ENCODE peak calls at places on chromosomes 12 and 14, in eight cellular contexts. W, O, E, U, Z, V, S and P are unnamed samples.

GRCh38 chr12:34403706-34404376 is 381.5 kb downstream of the ALG10 start:
- DNase-seq in V (no peak), S (peak), O (no peak), Z (no peak), U (no peak), W (no peak), E (no peak), P (peak)

GRCh38 chr14:92258934-92259333 is 64.0 kb upstream of the SLC24A4 start:
- DNase-seq in W (no peak), U (no peak), Z (no peak), V (no peak), S (no peak), E (no peak), O (no peak), P (no peak)

GRCh38 chr14:92173668-92174067 is 51.9 kb downstream of the CPSF2 start:
- DNase-seq in V (no peak), O (no peak), E (no peak), U (no peak), W (no peak), S (no peak), Z (peak), P (no peak)

GRCh38 chr12:30687265-30687986 is 8.2 kb downstream of the IPO8 start:
- DNase-seq in V (no peak), W (no peak), E (peak), S (no peak), Z (peak), U (no peak), O (no peak), P (no peak)

GRCh38 chr14:100902792-100903191 is 730 bp downstream of the RTL1 start:
- DNase-seq in O (no peak), U (no peak), Z (no peak), S (no peak), E (no peak), W (no peak), V (no peak), P (no peak)

GRCh38 chr12:59792647-59793046 is 196.8 kb downstream of the SLC16A7 start:
- DNase-seq in U (no peak), O (no peak), Z (no peak), S (no peak), W (no peak), V (no peak), E (no peak), P (no peak)

GRCh38 chr12:64404470-64405446 is 566 bp downstream of the XPOT start:
- DNase-seq in Z (peak), E (peak), W (peak), U (no peak), V (no peak), O (peak), S (peak), P (peak)

GRCh38 chr14:37223947-37224474 is 26.3 kb downstream of the MIPOL1 start:
- DNase-seq in E (no peak), O (no peak), U (no peak), V (no peak), Z (no peak), W (no peak), S (no peak), P (no peak)

GRCh38 chr14:24224618-24225071 is 7.5 kb downstream of the NEDD8 start:
- DNase-seq in U (no peak), O (no peak), S (no peak), W (peak), E (peak), V (no peak), Z (peak), P (no peak)

GRCh38 chr14:73489481-73490175 is 1.1 kb upstream of the RIOX1 start:
- DNase-seq in V (no peak), E (no peak), S (no peak), U (no peak), W (no peak), Z (no peak), O (no peak), P (no peak)

GRCh38 chr12:85280138-85280983 is at the start of gene ALX1:
- DNase-seq in O (peak), S (no peak), Z (peak), W (no peak), E (peak), U (peak), V (peak), P (peak)

GRCh38 chr12:93571854-93572711 is at the start of gene SOCS2:
- DNase-seq in O (peak), Z (peak), W (no peak), V (peak), U (peak), S (peak), E (no peak), P (peak)

GRCh38 chr14:20802341-20803084 is at the start of gene RNASE1:
- DNase-seq in S (no peak), O (no peak), V (no peak), W (no peak), U (no peak), E (peak), Z (no peak), P (no peak)

GRCh38 chr12:101407054-101407437 is 526 bp downstream of the ARL1 start:
- DNase-seq in V (no peak), O (no peak), U (no peak), S (peak), E (no peak), W (peak), Z (no peak), P (no peak)

GRCh38 chr12:58757422-58757821 is 162.9 kb downstream of the LRIG3 start:
- DNase-seq in V (no peak), O (no peak), E (peak), W (peak), U (no peak), Z (peak), S (no peak), P (no peak)

GRCh38 chr12:122740351-122740750 is 9.7 kb upstream of the HCAR1 start:
- DNase-seq in Z (no peak), O (no peak), V (no peak), W (no peak), S (no peak), E (no peak), U (no peak), P (no peak)

GRCh38 chr12:99259040-99259934 is 388.3 kb upstream of the GARIN6 start:
- DNase-seq in S (no peak), V (no peak), W (no peak), O (peak), U (no peak), E (peak), Z (peak), P (no peak)

GRCh38 chr12:131349397-131350127 is 361.3 kb upstream of the SFSWAP start:
- DNase-seq in E (no peak), O (no peak), W (no peak), U (no peak), Z (no peak), S (no peak), V (no peak), P (no peak)

GRCh38 chr12:128290938-128291337 is 24.0 kb downstream of the TMEM132C start:
- DNase-seq in W (no peak), V (no peak), S (no peak), O (no peak), E (no peak), U (no peak), Z (no peak), P (no peak)

GRCh38 chr12:90043264-90043663 is 334.6 kb upstream of the ATP2B1 start:
- DNase-seq in U (no peak), S (no peak), Z (peak), E (peak), V (no peak), O (no peak), W (no peak), P (no peak)

GRCh38 chr12:121762269-121762668 is 31.2 kb downstream of the RHOF start:
- DNase-seq in S (no peak), U (no peak), V (no peak), O (no peak), Z (peak), E (peak), W (no peak), P (no peak)

GRCh38 chr12:121823727-121824115 is 19.9 kb downstream of the SETD1B start:
- DNase-seq in W (no peak), Z (no peak), E (no peak), S (no peak), O (no peak), U (no peak), V (no peak), P (no peak)

GRCh38 chr14:99654235-99655000 is 9.5 kb downstream of the HHIPL1 start:
- DNase-seq in U (no peak), Z (peak), O (no peak), E (peak), V (no peak), W (peak), S (peak), P (no peak)

GRCh38 chr12:108611884-108612415 is 14.1 kb upstream of the TMEM119 start:
- DNase-seq in E (peak), W (no peak), V (peak), U (peak), S (no peak), Z (peak), O (peak), P (peak)

GRCh38 chr12:117208206-117208605 is 17.9 kb upstream of the FBXO21 start:
- DNase-seq in Z (no peak), U (no peak), E (no peak), V (no peak), S (no peak), W (no peak), O (no peak), P (no peak)

DNA sequence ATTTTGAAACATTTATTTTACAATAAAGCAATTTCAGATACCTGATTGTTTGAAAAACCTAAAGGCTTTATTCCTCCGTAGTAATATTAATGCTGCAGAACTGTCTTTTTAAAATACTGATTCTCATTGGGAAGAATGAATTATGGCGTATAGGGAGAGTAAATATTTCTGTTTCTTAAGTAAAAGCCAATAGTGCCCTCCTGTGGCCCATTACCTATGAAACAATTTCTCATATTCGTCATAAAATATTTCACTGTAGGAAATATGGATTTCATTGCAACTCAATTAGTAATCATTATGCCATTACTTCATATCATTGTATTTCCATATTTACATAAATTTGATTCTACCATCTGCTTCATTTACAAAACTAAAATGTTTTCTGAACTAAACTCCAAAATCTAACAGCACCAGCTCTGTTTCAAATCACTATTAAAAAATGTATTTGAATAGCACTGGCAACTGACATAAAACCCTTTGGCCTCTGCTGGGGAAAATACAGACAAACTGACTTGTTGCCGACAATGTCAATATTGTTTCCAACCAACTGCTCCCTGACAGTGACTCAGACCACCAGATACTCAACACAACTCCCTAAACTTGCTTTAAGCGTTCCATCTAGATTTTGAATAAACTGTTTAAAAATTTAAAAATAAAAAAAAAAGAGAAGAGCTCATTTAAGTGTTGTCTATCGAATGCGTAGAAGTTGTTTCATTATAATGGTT is 290.3 kb downstream of the NAV3 start:
- DNase-seq in W (no peak), E (peak), U (no peak), S (no peak), Z (peak), V (peak), O (no peak), P (no peak)
- TF ChIP-seq CTCF in W (peak), E (peak), U (no peak), S (peak), Z (peak), V (no peak), O (peak), P (no peak)

GRCh38 chr12:107134558-107134957 is 41.2 kb upstream of the CRY1 start:
- DNase-seq in V (peak), W (no peak), U (no peak), Z (no peak), S (no peak), E (no peak), O (no peak), P (peak)
- TF ChIP-seq CTCF in V (peak), W (peak), U (no peak), Z (no peak), S (no peak), E (peak), O (peak), P (peak)

GRCh38 chr12:55739025-55739378 is 3.9 kb upstream of the GDF11 start:
- DNase-seq in O (no peak), S (no peak), W (no peak), U (no peak), V (no peak), E (no peak), Z (no peak), P (no peak)
- TF ChIP-seq CTCF in O (no peak), S (no peak), W (no peak), U (no peak), V (peak), E (no peak), Z (no peak), P (peak)

GRCh38 chr14:80927385-80927989 is 14.1 kb downstream of the CEP128 start:
- DNase-seq in S (no peak), U (no peak), E (no peak), V (no peak), W (no peak), O (no peak), Z (no peak), P (no peak)
- TF ChIP-seq CTCF in S (no peak), U (no peak), E (no peak), V (no peak), W (peak), O (no peak), Z (peak), P (peak)

GRCh38 chr14:52650774-52651173 is 44.6 kb downstream of the ERO1A start:
- DNase-seq in O (no peak), V (no peak), E (no peak), U (no peak), W (no peak), Z (no peak), S (no peak), P (no peak)
- TF ChIP-seq CTCF in O (no peak), V (no peak), E (peak), U (no peak), W (no peak), Z (no peak), S (no peak), P (no peak)

DNA sequence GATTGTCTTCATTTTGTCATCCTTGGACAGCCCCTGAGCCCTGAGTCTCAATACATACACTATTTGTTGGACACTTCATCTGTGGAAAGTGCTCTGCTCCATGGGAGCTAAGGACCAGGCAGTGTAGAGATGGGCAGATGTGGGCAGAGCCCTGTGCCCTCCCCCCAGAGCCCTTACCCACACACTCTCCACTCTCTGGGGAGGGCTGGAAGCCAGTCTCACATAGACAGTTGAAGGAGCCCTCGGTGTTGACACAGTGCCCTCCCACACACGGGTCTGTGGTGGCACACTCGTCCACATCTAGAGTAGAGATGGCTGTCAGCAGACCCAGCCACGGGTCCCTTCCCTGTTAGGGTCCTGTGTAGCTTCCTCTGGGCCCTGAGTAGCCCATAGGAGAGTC is 14.2 kb downstream of the ISCA2 start:
- DNase-seq in E (no peak), V (no peak), S (no peak), Z (no peak), U (no peak), O (no peak), W (no peak), P (no peak)
- TF ChIP-seq CTCF in E (no peak), V (no peak), S (no peak), Z (no peak), U (no peak), O (no peak), W (no peak), P (no peak)

GRCh38 chr14:58278177-58278576 is 20.2 kb upstream of the ARID4A start:
- DNase-seq in E (no peak), W (no peak), S (no peak), V (no peak), Z (no peak), O (no peak), U (no peak), P (no peak)

GRCh38 chr14:58275527-58276190 is 22.7 kb upstream of the ARID4A start:
- DNase-seq in Z (no peak), O (no peak), W (no peak), S (no peak), U (no peak), E (no peak), V (no peak), P (no peak)

GRCh38 chr14:58270628-58271027 is 26.0 kb downstream of the PSMA3 start:
- DNase-seq in Z (peak), W (no peak), V (no peak), E (no peak), O (no peak), S (no peak), U (no peak), P (no peak)

GRCh38 chr14:58276208-58276607 is 22.1 kb upstream of the ARID4A start:
- DNase-seq in V (no peak), Z (no peak), S (no peak), U (no peak), O (no peak), W (no peak), E (no peak), P (no peak)

DNA sequence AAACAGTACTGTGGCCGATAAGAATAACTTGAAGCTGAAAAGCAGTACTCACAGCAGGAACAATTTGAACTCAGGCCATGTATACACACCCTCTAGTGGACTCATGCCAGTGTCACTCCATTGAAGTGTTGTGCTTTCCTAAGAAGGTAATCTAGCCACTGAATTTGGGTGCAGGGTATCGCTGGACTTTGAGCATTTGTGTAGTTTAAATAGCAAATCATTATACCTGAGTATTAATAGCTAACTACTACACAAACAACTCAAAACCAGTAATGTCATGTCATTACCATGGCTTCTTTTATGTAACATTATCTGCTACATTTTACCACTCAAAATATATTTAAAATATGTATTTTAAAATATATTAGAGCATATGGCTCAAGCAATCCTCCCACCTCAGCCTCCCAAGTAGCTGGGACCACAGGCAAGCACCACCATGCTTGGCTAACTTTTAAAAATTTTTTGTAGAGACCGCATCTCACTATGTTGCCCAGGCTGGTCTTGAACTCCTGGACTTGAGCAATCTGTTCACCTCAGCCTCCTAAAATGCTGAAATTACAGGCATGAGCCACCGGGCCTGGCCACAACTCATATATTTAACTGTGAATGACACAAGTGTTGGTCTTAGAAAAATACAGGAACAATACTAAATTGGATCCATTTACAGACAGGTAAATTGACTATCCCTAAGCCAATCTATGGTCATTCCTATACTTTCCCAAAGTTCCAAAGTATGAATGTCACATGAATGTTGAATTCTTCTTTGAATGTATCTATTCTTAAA is 25.6 kb upstream of the ARID4A start:
- DNase-seq in O (no peak), S (no peak), V (no peak), Z (peak), U (no peak), E (peak), W (peak), P (no peak)
- TF ChIP-seq CTCF in O (peak), S (no peak), V (no peak), Z (peak), U (no peak), E (peak), W (no peak), P (no peak)